ENCODE peak calls at places on chromosomes 3 and 15, in seven cellular contexts. M is AG09319, K is foreskin fibroblast, S is BJ, D is WERI-Rb-1, A is GM06990, F is type B pancreatic cell. R is an unnamed sample.

GRCh38 chr3:9340450-9341009 is 22.3 kb upstream of the THUMPD3 start:
- DNase-seq in M (peak; percentile 67), K (peak; percentile 90), S (peak; percentile 70), D (no peak), A (no peak), F (no peak), R (no peak)

GRCh38 chr15:68682906-68683490 is 104.2 kb downstream of the CORO2B start:
- DNase-seq in M (no peak), K (no peak), S (no peak), D (no peak), A (no peak), F (no peak), R (no peak)

GRCh38 chr15:65249641-65250040 is 37.0 kb downstream of the PARP16 start:
- DNase-seq in M (no peak), K (no peak), S (no peak), D (no peak), A (peak; percentile 32), F (no peak), R (no peak)

GRCh38 chr3:175729466-175729865 is 870.3 kb downstream of the NAALADL2 start:
- DNase-seq in M (no peak), K (peak; percentile 35), S (no peak), D (no peak), A (no peak), F (no peak), R (no peak)

GRCh38 chr3:16433701-16434151 is 79.8 kb downstream of the RFTN1 start:
- DNase-seq in M (no peak), K (no peak), S (no peak), D (no peak), A (peak; percentile 84), F (no peak), R (no peak)

GRCh38 chr3:149245738-149246451 is 24.3 kb upstream of the CP start:
- DNase-seq in M (no peak), K (peak; percentile 85), S (peak; percentile 38), D (no peak), A (peak; percentile 50), F (no peak), R (no peak)

GRCh38 chr15:29821416-29822099 is 710 bp downstream of the TJP1 start:
- DNase-seq in M (peak; percentile 44), K (peak; percentile 90), S (no peak), D (peak; percentile 73), A (no peak), F (peak; percentile 82), R (no peak)

GRCh38 chr15:95142441-95142840 is 911.1 kb downstream of the MCTP2 start:
- DNase-seq in M (no peak), K (no peak), S (no peak), D (no peak), A (no peak), F (no peak), R (no peak)

GRCh38 chr15:74421302-74422245 is 12.2 kb downstream of the SEMA7A start:
- DNase-seq in M (no peak), K (no peak), S (no peak), D (no peak), A (no peak), F (no peak), R (no peak)

GRCh38 chr15:33022629-33023028 is 171.9 kb downstream of the FMN1 start:
- DNase-seq in M (peak; percentile 41), K (peak; percentile 84), S (no peak), D (no peak), A (no peak), F (no peak), R (no peak)

GRCh38 chr3:66413151-66413751 is 87.6 kb downstream of the LRIG1 start:
- DNase-seq in M (peak; percentile 57), K (peak; percentile 90), S (peak; percentile 76), D (no peak), A (no peak), F (no peak), R (no peak)
- TF ChIP-seq CTCF in M (no peak), K (no peak), S (peak; percentile 6), D (no peak), A (no peak), F (no peak), R (no peak)

GRCh38 chr3:32820430-32820829 is 2.6 kb downstream of the TRIM71 start:
- DNase-seq in M (no peak), K (no peak), S (no peak), D (no peak), A (no peak), F (no peak), R (no peak)

GRCh38 chr3:32819581-32820348 is 2.0 kb downstream of the TRIM71 start:
- DNase-seq in M (no peak), K (no peak), S (no peak), D (no peak), A (no peak), F (peak; percentile 71), R (no peak)

GRCh38 chr3:32820971-32821685 is 3.3 kb downstream of the TRIM71 start:
- DNase-seq in M (no peak), K (no peak), S (no peak), D (no peak), A (no peak), F (no peak), R (no peak)

GRCh38 chr3:32822609-32823498 is 5.1 kb downstream of the TRIM71 start:
- DNase-seq in M (no peak), K (no peak), S (no peak), D (no peak), A (no peak), F (no peak), R (no peak)

GRCh38 chr3:32821686-32822296 is 4.0 kb downstream of the TRIM71 start:
- DNase-seq in M (no peak), K (no peak), S (no peak), D (no peak), A (no peak), F (no peak), R (no peak)
- TF ChIP-seq CTCF in M (no peak), K (no peak), S (no peak), D (no peak), A (no peak), F (peak; percentile 23), R (no peak)

GRCh38 chr3:101379695-101380376 is 59.5 kb upstream of the IMPG2 start:
- DNase-seq in M (no peak), K (no peak), S (no peak), D (no peak), A (peak; percentile 58), F (no peak), R (no peak)

GRCh38 chr3:101383656-101384055 is 63.3 kb upstream of the IMPG2 start:
- DNase-seq in M (no peak), K (no peak), S (no peak), D (no peak), A (no peak), F (no peak), R (no peak)

GRCh38 chr3:101384426-101384825 is 64.1 kb upstream of the IMPG2 start:
- DNase-seq in M (no peak), K (no peak), S (no peak), D (no peak), A (no peak), F (no peak), R (no peak)

GRCh38 chr3:101383156-101383575 is 62.8 kb upstream of the IMPG2 start:
- DNase-seq in M (no peak), K (peak; percentile 49), S (peak; percentile 5), D (no peak), A (no peak), F (no peak), R (no peak)

GRCh38 chr3:101381809-101382208 is 61.4 kb upstream of the IMPG2 start:
- DNase-seq in M (no peak), K (peak; percentile 59), S (peak; percentile 6), D (no peak), A (no peak), F (no peak), R (no peak)
- TF ChIP-seq CTCF in M (peak; percentile 24), K (peak; percentile 25), S (peak; percentile 37), D (peak; percentile 11), A (peak; percentile 23), F (peak; percentile 71), R (peak; percentile 71)

GRCh38 chr3:48915296-48915695 is 3.3 kb upstream of the ARIH2 start:
- DNase-seq in M (no peak), K (peak; percentile 7), S (no peak), D (no peak), A (no peak), F (no peak), R (no peak)

GRCh38 chr3:48919215-48920138 is 835 bp downstream of the ARIH2 start:
- DNase-seq in M (no peak), K (peak; percentile 67), S (no peak), D (peak; percentile 23), A (peak; percentile 35), F (peak; percentile 68), R (no peak)

GRCh38 chr3:48918388-48919214 is at the start of gene ARIH2:
- DNase-seq in M (peak; percentile 78), K (peak; percentile 98), S (peak; percentile 53), D (peak; percentile 94), A (peak; percentile 96), F (peak; percentile 94), R (peak; percentile 94)
- TF ChIP-seq CTCF in M (no peak), K (no peak), S (no peak), D (no peak), A (no peak), F (peak; percentile 45), R (no peak)

GRCh38 chr3:179029096-179029495 is 42.5 kb downstream of the ZMAT3 start:
- DNase-seq in M (no peak), K (no peak), S (no peak), D (no peak), A (no peak), F (no peak), R (no peak)

GRCh38 chr3:179026636-179027035 is 45.0 kb downstream of the ZMAT3 start:
- DNase-seq in M (no peak), K (peak; percentile 56), S (no peak), D (no peak), A (no peak), F (no peak), R (no peak)

GRCh38 chr3:179028408-179028807 is 43.2 kb downstream of the ZMAT3 start:
- DNase-seq in M (no peak), K (no peak), S (no peak), D (no peak), A (no peak), F (no peak), R (no peak)

GRCh38 chr3:179027326-179027900 is 44.2 kb downstream of the ZMAT3 start:
- DNase-seq in M (no peak), K (peak; percentile 31), S (no peak), D (no peak), A (no peak), F (no peak), R (no peak)
- TF ChIP-seq CTCF in M (no peak), K (no peak), S (no peak), D (no peak), A (no peak), F (no peak), R (no peak)

GRCh38 chr3:154898398-154898797 is 181.7 kb upstream of the MME start:
- DNase-seq in M (no peak), K (peak; percentile 18), S (no peak), D (no peak), A (no peak), F (no peak), R (no peak)

GRCh38 chr3:154901263-154901662 is 178.9 kb upstream of the MME start:
- DNase-seq in M (no peak), K (no peak), S (no peak), D (no peak), A (no peak), F (no peak), R (no peak)

GRCh38 chr3:154898916-154899315 is 181.2 kb upstream of the MME start:
- DNase-seq in M (no peak), K (no peak), S (no peak), D (no peak), A (no peak), F (no peak), R (no peak)

GRCh38 chr3:154900777-154901176 is 179.3 kb upstream of the MME start:
- DNase-seq in M (no peak), K (no peak), S (no peak), D (no peak), A (no peak), F (no peak), R (no peak)

GRCh38 chr3:154904328-154904727 is 175.8 kb upstream of the MME start:
- DNase-seq in M (no peak), K (peak; percentile 74), S (no peak), D (no peak), A (no peak), F (no peak), R (no peak)
- TF ChIP-seq CTCF in M (peak; percentile 37), K (peak; percentile 39), S (peak; percentile 43), D (no peak), A (peak; percentile 28), F (peak; percentile 67), R (peak; percentile 3)

R was measured in D721Med.